ENCODE peak calls at places on chromosome 12, in eight cellular contexts. One of them, this sample, is unnamed. For H3K9me3, the result is how much of the 10 kb centered on the place peaks cover.

GRCh38 chr12:116015525-116015924 is 262.0 kb downstream of the MED13L start:
- DNase-seq in AG04450: no peak
- DNase-seq in CD4-positive, alpha-beta T cell: no peak
- DNase-seq in IMR-90: peak
- DNase-seq in mucosa of descending colon: no peak
- DNase-seq in HCT116: no peak
- DNase-seq in GM23248: peak
- DNase-seq in colonic mucosa: no peak
- DNase-seq in this sample: peak

GRCh38 chr12:22993639-22994038 is 368.7 kb downstream of the ETNK1 start:
- DNase-seq in colonic mucosa: no peak
- DNase-seq in IMR-90: no peak
- DNase-seq in AG04450: no peak
- DNase-seq in HCT116: no peak
- DNase-seq in GM23248: no peak
- DNase-seq in CD4-positive, alpha-beta T cell: no peak
- DNase-seq in mucosa of descending colon: no peak
- DNase-seq in this sample: no peak

GRCh38 chr12:44286336-44286735 is 450.5 kb downstream of the TMEM117 start:
- DNase-seq in IMR-90: peak
- DNase-seq in CD4-positive, alpha-beta T cell: no peak
- DNase-seq in GM23248: peak
- DNase-seq in AG04450: no peak
- DNase-seq in colonic mucosa: no peak
- DNase-seq in mucosa of descending colon: no peak
- DNase-seq in HCT116: no peak
- DNase-seq in this sample: no peak

GRCh38 chr12:113642672-113643071 is 171.0 kb upstream of the LHX5 start:
- DNase-seq in mucosa of descending colon: no peak
- DNase-seq in colonic mucosa: no peak
- DNase-seq in CD4-positive, alpha-beta T cell: no peak
- DNase-seq in AG04450: no peak
- DNase-seq in GM23248: no peak
- DNase-seq in HCT116: no peak
- DNase-seq in IMR-90: no peak
- DNase-seq in this sample: no peak

GRCh38 chr12:132114667-132115066 is 29.5 kb downstream of the DDX51 start:
- DNase-seq in colonic mucosa: no peak
- DNase-seq in CD4-positive, alpha-beta T cell: no peak
- DNase-seq in GM23248: no peak
- DNase-seq in mucosa of descending colon: no peak
- DNase-seq in IMR-90: no peak
- DNase-seq in AG04450: no peak
- DNase-seq in HCT116: no peak
- DNase-seq in this sample: no peak

GRCh38 chr12:9866786-9867379 is 2.3 kb downstream of the CLEC2B start:
- DNase-seq in mucosa of descending colon: no peak
- DNase-seq in GM23248: peak
- DNase-seq in IMR-90: no peak
- DNase-seq in HCT116: no peak
- DNase-seq in AG04450: no peak
- DNase-seq in colonic mucosa: no peak
- DNase-seq in CD4-positive, alpha-beta T cell: no peak
- DNase-seq in this sample: no peak

GRCh38 chr12:52191841-52192791 is at the start of gene KRT80:
- DNase-seq in IMR-90: peak
- DNase-seq in colonic mucosa: peak
- DNase-seq in AG04450: peak
- DNase-seq in mucosa of descending colon: peak
- DNase-seq in CD4-positive, alpha-beta T cell: no peak
- DNase-seq in GM23248: peak
- DNase-seq in HCT116: peak
- DNase-seq in this sample: no peak

GRCh38 chr12:124503305-124503704 is 64.1 kb downstream of the NCOR2 start:
- DNase-seq in HCT116: no peak
- DNase-seq in IMR-90: no peak
- DNase-seq in colonic mucosa: no peak
- DNase-seq in mucosa of descending colon: no peak
- DNase-seq in CD4-positive, alpha-beta T cell: no peak
- DNase-seq in AG04450: no peak
- DNase-seq in GM23248: no peak
- DNase-seq in this sample: no peak

GRCh38 chr12:109900752-109901580 is 892 bp downstream of the TCHP start:
- DNase-seq in IMR-90: no peak
- DNase-seq in colonic mucosa: no peak
- DNase-seq in AG04450: no peak
- DNase-seq in CD4-positive, alpha-beta T cell: no peak
- DNase-seq in GM23248: peak
- DNase-seq in mucosa of descending colon: no peak
- DNase-seq in HCT116: no peak
- DNase-seq in this sample: peak

GRCh38 chr12:12008931-12009611 is 61.7 kb upstream of the BCL2L14 start:
- DNase-seq in mucosa of descending colon: no peak
- DNase-seq in GM23248: peak
- DNase-seq in HCT116: no peak
- DNase-seq in colonic mucosa: no peak
- DNase-seq in IMR-90: peak
- DNase-seq in CD4-positive, alpha-beta T cell: peak
- DNase-seq in AG04450: no peak
- DNase-seq in this sample: no peak

GRCh38 chr12:38161123-38162000 is 155.2 kb upstream of the ALG10B start:
- DNase-seq in GM23248: no peak
- DNase-seq in colonic mucosa: no peak
- DNase-seq in IMR-90: no peak
- DNase-seq in mucosa of descending colon: no peak
- DNase-seq in AG04450: no peak
- DNase-seq in CD4-positive, alpha-beta T cell: no peak
- DNase-seq in HCT116: no peak
- DNase-seq in this sample: no peak

GRCh38 chr12:38158428-38159091 is 158.0 kb upstream of the ALG10B start:
- DNase-seq in HCT116: no peak
- DNase-seq in AG04450: no peak
- DNase-seq in CD4-positive, alpha-beta T cell: no peak
- DNase-seq in colonic mucosa: peak
- DNase-seq in GM23248: no peak
- DNase-seq in IMR-90: no peak
- DNase-seq in mucosa of descending colon: no peak
- DNase-seq in this sample: no peak

GRCh38 chr12:38159092-38159551 is 157.5 kb upstream of the ALG10B start:
- DNase-seq in GM23248: no peak
- DNase-seq in CD4-positive, alpha-beta T cell: no peak
- DNase-seq in IMR-90: no peak
- DNase-seq in AG04450: no peak
- DNase-seq in mucosa of descending colon: no peak
- DNase-seq in HCT116: no peak
- DNase-seq in colonic mucosa: no peak
- DNase-seq in this sample: no peak

GRCh38 chr12:38160318-38161122 is 156.1 kb upstream of the ALG10B start:
- DNase-seq in colonic mucosa: no peak
- DNase-seq in GM23248: no peak
- DNase-seq in HCT116: no peak
- DNase-seq in AG04450: no peak
- DNase-seq in IMR-90: no peak
- DNase-seq in mucosa of descending colon: no peak
- DNase-seq in CD4-positive, alpha-beta T cell: no peak
- DNase-seq in this sample: no peak

DNA sequence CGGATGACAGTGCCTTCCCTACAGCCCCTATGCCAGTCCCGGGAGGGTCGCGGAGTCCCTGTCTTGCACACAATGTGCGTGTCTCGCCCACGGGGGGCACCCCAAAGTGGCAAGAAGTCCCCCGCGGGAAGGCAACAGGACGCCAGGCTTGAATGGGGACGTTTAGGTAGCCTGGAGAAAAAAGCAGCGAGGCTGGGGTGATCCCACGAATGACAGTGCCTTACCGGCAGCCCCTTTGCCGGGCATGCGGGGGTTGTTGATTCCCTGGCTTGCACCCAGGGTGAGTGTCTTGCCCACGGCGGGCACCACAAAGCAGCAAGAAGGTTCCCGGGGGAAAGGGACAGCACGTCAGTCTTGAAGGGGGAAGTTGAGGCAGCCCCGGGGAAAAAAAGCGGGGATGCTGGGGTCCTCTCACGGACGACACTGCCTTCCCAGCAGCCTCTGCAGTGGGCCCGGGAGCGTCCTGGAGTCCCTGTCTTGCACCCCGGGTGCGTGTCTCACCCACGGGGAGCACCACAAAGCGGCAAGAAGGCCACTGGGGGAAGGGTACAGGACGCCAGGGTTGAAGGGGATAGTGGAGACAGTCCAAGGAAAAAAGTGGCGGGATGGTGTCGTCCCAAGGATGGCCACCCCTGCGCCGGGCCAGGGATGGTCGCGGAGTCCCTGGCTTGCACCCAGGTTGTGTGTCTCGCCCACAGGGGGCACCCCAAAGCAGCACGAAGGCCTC is 156.8 kb upstream of the ALG10B start:
- DNase-seq in HCT116: no peak
- DNase-seq in GM23248: no peak
- DNase-seq in CD4-positive, alpha-beta T cell: no peak
- DNase-seq in IMR-90: no peak
- DNase-seq in colonic mucosa: no peak
- DNase-seq in AG04450: no peak
- DNase-seq in mucosa of descending colon: no peak
- DNase-seq in this sample: no peak
- H3K9me3 ChIP-seq in HCT116: under half
- H3K9me3 ChIP-seq in GM23248: under half
- H3K9me3 ChIP-seq in CD4-positive, alpha-beta T cell: under half
- H3K9me3 ChIP-seq in IMR-90: half or more
- H3K9me3 ChIP-seq in colonic mucosa: under half
- H3K9me3 ChIP-seq in AG04450: half or more
- H3K9me3 ChIP-seq in mucosa of descending colon: under half
- H3K9me3 ChIP-seq in this sample: under half

DNA sequence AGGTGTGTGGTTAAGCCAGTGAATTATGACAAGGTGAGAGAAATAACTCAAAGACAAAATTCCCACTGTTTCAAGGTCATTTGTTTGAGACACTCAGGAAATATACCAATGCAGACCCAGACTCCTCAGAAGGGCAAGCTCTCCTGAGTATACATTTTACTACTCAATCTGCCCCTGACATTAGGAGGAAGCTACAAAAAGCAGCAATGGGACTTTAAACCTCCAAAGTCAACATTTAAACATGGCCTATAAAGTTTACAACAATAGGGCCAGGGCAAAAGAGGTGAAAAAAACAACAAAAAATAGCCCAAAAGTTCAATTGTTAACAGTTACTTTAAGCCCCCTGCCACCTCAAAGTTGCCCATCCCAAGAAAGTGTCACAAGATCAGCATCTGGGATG is 19.5 kb upstream of the PEX5 start:
- DNase-seq in IMR-90: no peak
- DNase-seq in colonic mucosa: no peak
- DNase-seq in GM23248: no peak
- DNase-seq in AG04450: no peak
- DNase-seq in HCT116: no peak
- DNase-seq in mucosa of descending colon: no peak
- DNase-seq in CD4-positive, alpha-beta T cell: no peak
- DNase-seq in this sample: no peak
- H3K9me3 ChIP-seq in IMR-90: under half
- H3K9me3 ChIP-seq in colonic mucosa: under half
- H3K9me3 ChIP-seq in GM23248: under half
- H3K9me3 ChIP-seq in AG04450: under half
- H3K9me3 ChIP-seq in HCT116: under half
- H3K9me3 ChIP-seq in mucosa of descending colon: under half
- H3K9me3 ChIP-seq in CD4-positive, alpha-beta T cell: under half
- H3K9me3 ChIP-seq in this sample: under half

DNA sequence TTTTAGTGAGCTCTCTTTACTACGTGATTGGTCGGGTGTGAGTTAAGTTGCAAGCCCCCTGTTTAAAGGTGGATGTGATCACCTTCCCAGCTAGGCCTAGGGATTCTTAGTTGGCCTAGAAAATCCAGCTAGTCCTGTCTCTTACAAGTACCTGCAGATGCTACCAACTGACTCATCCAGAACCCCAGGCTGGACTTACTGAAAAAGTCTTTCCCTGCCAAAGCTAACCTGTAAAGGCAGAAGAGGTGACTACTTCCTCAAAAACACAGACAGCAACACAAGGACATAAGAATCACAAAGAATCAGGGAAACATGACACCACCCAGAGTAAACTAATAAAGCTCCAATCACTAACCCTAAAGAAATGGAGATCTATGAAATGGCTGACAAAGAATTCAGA is 39.1 kb upstream of the HIGD1C start:
- DNase-seq in CD4-positive, alpha-beta T cell: no peak
- DNase-seq in IMR-90: no peak
- DNase-seq in AG04450: no peak
- DNase-seq in colonic mucosa: no peak
- DNase-seq in mucosa of descending colon: no peak
- DNase-seq in HCT116: no peak
- DNase-seq in GM23248: no peak
- DNase-seq in this sample: no peak
- H3K9me3 ChIP-seq in CD4-positive, alpha-beta T cell: under half
- H3K9me3 ChIP-seq in IMR-90: under half
- H3K9me3 ChIP-seq in AG04450: under half
- H3K9me3 ChIP-seq in colonic mucosa: under half
- H3K9me3 ChIP-seq in mucosa of descending colon: under half
- H3K9me3 ChIP-seq in HCT116: under half
- H3K9me3 ChIP-seq in GM23248: under half
- H3K9me3 ChIP-seq in this sample: under half

GRCh38 chr12:29639893-29640495 is 142.5 kb upstream of the OVCH1 start:
- DNase-seq in colonic mucosa: no peak
- DNase-seq in GM23248: no peak
- DNase-seq in AG04450: no peak
- DNase-seq in mucosa of descending colon: no peak
- DNase-seq in IMR-90: no peak
- DNase-seq in HCT116: no peak
- DNase-seq in CD4-positive, alpha-beta T cell: no peak
- DNase-seq in this sample: no peak

GRCh38 chr12:29644536-29645162 is 139.1 kb downstream of the TMTC1 start:
- DNase-seq in colonic mucosa: no peak
- DNase-seq in IMR-90: no peak
- DNase-seq in HCT116: no peak
- DNase-seq in AG04450: no peak
- DNase-seq in CD4-positive, alpha-beta T cell: no peak
- DNase-seq in mucosa of descending colon: no peak
- DNase-seq in GM23248: peak
- DNase-seq in this sample: no peak

GRCh38 chr12:29638528-29638927 is 141.0 kb upstream of the OVCH1 start:
- DNase-seq in GM23248: no peak
- DNase-seq in HCT116: no peak
- DNase-seq in IMR-90: no peak
- DNase-seq in mucosa of descending colon: no peak
- DNase-seq in colonic mucosa: no peak
- DNase-seq in AG04450: no peak
- DNase-seq in CD4-positive, alpha-beta T cell: no peak
- DNase-seq in this sample: no peak

DNA sequence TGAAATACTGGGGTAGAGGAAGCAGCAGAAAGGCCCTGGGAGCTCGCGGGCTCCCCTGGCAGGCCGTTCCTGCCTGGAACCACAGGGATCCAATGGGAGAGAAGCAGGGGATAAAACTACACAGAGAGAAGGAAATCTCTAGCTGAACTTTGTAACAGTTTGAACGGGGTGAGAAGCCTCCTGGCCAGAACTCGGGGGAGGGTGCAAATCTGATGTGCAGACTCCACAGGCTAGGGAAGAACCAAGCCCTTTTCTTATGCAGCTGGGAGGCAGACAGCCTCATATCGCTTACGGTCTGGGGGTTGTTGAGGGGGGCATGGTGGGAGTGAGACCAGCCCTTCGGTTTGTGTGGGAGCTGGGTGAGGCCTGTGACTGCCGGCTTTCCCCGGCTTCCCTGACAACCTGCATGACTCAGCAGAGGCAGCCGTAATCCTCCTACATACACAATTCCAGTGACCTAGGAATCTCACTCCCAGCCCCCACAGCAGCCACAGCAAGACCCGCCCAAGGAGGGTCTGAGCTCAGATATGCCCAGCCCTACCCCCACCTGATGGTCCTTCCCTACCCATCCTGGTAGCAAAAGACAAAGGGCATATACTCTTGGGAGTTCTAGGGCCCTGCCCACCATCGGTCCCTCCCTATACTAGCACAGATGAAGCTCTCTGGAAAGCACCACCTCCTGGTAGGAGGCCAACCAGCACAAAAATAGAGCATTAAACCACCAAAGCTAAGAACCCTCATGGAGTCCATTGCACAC is 143.0 kb downstream of the TMTC1 start:
- DNase-seq in IMR-90: peak
- DNase-seq in GM23248: peak
- DNase-seq in HCT116: peak
- DNase-seq in AG04450: no peak
- DNase-seq in CD4-positive, alpha-beta T cell: no peak
- DNase-seq in mucosa of descending colon: no peak
- DNase-seq in colonic mucosa: no peak
- DNase-seq in this sample: peak
- H3K9me3 ChIP-seq in IMR-90: under half
- H3K9me3 ChIP-seq in GM23248: under half
- H3K9me3 ChIP-seq in HCT116: under half
- H3K9me3 ChIP-seq in AG04450: under half
- H3K9me3 ChIP-seq in CD4-positive, alpha-beta T cell: under half
- H3K9me3 ChIP-seq in mucosa of descending colon: under half
- H3K9me3 ChIP-seq in colonic mucosa: under half
- H3K9me3 ChIP-seq in this sample: under half

This sample was measured in HAP-1.